ENCODE peak calls at places on chromosomes 13 and 19, in nine cellular contexts. C is B cell; B is CD4-positive, alpha-beta T cell; E is neural crest cell; S is DND-41; O is astrocyte of the spinal cord; K is fibroblast of the aortic adventitia; R is brain microvascular endothelial cell; F is fibroblast of lung. P is an unnamed sample.

GRCh38 chr13:113553541-113554332 is 30.8 kb upstream of the TFDP1 start:
- DNase-seq in C (no peak), B (no peak), E (no peak), S (no peak), O (no peak), K (no peak), R (no peak), F (no peak), P (no peak)

GRCh38 chr13:94480672-94481145 is 1.2 kb upstream of the DCT start:
- DNase-seq in C (no peak), B (no peak), E (no peak), S (peak), O (peak), K (peak), R (no peak), F (peak), P (no peak)

GRCh38 chr13:66922444-66922843 is 307.7 kb downstream of the PCDH9 start:
- DNase-seq in C (no peak), B (no peak), E (no peak), S (no peak), O (no peak), K (no peak), R (no peak), F (no peak), P (no peak)

GRCh38 chr13:78593652-78594494 is 9.5 kb downstream of the POU4F1 start:
- DNase-seq in C (no peak), B (no peak), E (no peak), S (no peak), O (no peak), K (no peak), R (no peak), F (no peak), P (no peak)

GRCh38 chr13:100542546-100543156 is 45.9 kb downstream of the GGACT start:
- DNase-seq in C (no peak), B (no peak), E (no peak), S (no peak), O (peak), K (peak), R (peak), F (peak), P (no peak)

GRCh38 chr19:2334426-2334825 is 5.9 kb downstream of the SPPL2B start:
- DNase-seq in C (no peak), B (no peak), E (no peak), S (no peak), O (no peak), K (no peak), R (no peak), F (no peak), P (no peak)

GRCh38 chr19:31256601-31256990 is 92.6 kb downstream of the TSHZ3 start:
- DNase-seq in C (no peak), B (no peak), E (no peak), S (no peak), O (no peak), K (no peak), R (no peak), F (no peak), P (no peak)

GRCh38 chr13:94254737-94255136 is 224.7 kb downstream of the DCT start:
- DNase-seq in C (no peak), B (no peak), E (no peak), S (no peak), O (no peak), K (peak), R (no peak), F (no peak), P (no peak)

GRCh38 chr19:55319786-55320185 is 5.4 kb downstream of the TMEM150B start:
- DNase-seq in C (no peak), B (no peak), E (peak), S (no peak), O (peak), K (peak), R (peak), F (peak), P (no peak)

GRCh38 chr19:32041681-32042292 is 303.6 kb upstream of the ZNF507 start:
- DNase-seq in C (no peak), B (no peak), E (peak), S (peak), O (peak), K (peak), R (peak), F (peak), P (no peak)

GRCh38 chr19:4759388-4760284 is 31.9 kb upstream of the FEM1A start:
- DNase-seq in C (peak), B (peak), E (peak), S (no peak), O (peak), K (peak), R (peak), F (peak), P (peak)

GRCh38 chr13:110646442-110647364 is 31.4 kb downstream of the NAXD start:
- DNase-seq in C (no peak), B (no peak), E (no peak), S (no peak), O (no peak), K (no peak), R (no peak), F (no peak), P (no peak)

GRCh38 chr19:13208964-13209796 is 59.0 kb downstream of the IER2 start:
- DNase-seq in C (no peak), B (no peak), E (no peak), S (no peak), O (no peak), K (no peak), R (no peak), F (no peak), P (no peak)

GRCh38 chr19:58581227-58582141 is 8.3 kb upstream of the MZF1 start:
- DNase-seq in C (peak), B (peak), E (peak), S (peak), O (peak), K (peak), R (peak), F (peak), P (peak)

GRCh38 chr19:4952945-4953344 is 16.0 kb upstream of the KDM4B start:
- DNase-seq in C (no peak), B (no peak), E (no peak), S (no peak), O (no peak), K (no peak), R (no peak), F (no peak), P (no peak)

GRCh38 chr19:13557756-13558398 is 51.6 kb upstream of the CACNA1A start:
- DNase-seq in C (no peak), B (no peak), E (no peak), S (no peak), O (no peak), K (no peak), R (no peak), F (no peak), P (no peak)

GRCh38 chr19:38736036-38736412 is 8.2 kb downstream of the CAPN12 start:
- DNase-seq in C (peak), B (peak), E (no peak), S (no peak), O (no peak), K (no peak), R (no peak), F (peak), P (peak)

GRCh38 chr19:4326837-4327251 is 11.8 kb downstream of the STAP2 start:
- DNase-seq in C (no peak), B (no peak), E (no peak), S (no peak), O (no peak), K (no peak), R (no peak), F (no peak), P (no peak)

GRCh38 chr13:40446365-40446764 is 220.1 kb downstream of the FOXO1 start:
- DNase-seq in C (no peak), B (no peak), E (no peak), S (no peak), O (peak), K (peak), R (no peak), F (peak), P (no peak)

GRCh38 chr19:17883627-17884413 is 12.1 kb downstream of the SLC5A5 start:
- DNase-seq in C (no peak), B (no peak), E (no peak), S (no peak), O (no peak), K (no peak), R (no peak), F (no peak), P (no peak)

GRCh38 chr13:44278164-44278563 is 95.5 kb upstream of the SERP2 start:
- DNase-seq in C (no peak), B (no peak), E (no peak), S (peak), O (no peak), K (no peak), R (no peak), F (no peak), P (peak)

GRCh38 chr13:26257049-26257448 is 3.1 kb downstream of the CDK8 start:
- DNase-seq in C (no peak), B (no peak), E (no peak), S (no peak), O (no peak), K (no peak), R (no peak), F (no peak), P (no peak)

GRCh38 chr19:8306235-8307054 is 1.7 kb downstream of the CD320 start:
- DNase-seq in C (no peak), B (no peak), E (peak), S (peak), O (no peak), K (no peak), R (no peak), F (no peak), P (no peak)

GRCh38 chr13:74134777-74135305 is 637 bp upstream of the KLF12 start:
- DNase-seq in C (peak), B (peak), E (peak), S (peak), O (no peak), K (no peak), R (peak), F (no peak), P (peak)

GRCh38 chr19:16085115-16085514 is 8.8 kb downstream of the TPM4 start:
- DNase-seq in C (no peak), B (no peak), E (no peak), S (no peak), O (no peak), K (no peak), R (no peak), F (no peak), P (no peak)

GRCh38 chr13:99982741-99983400 is 1.3 kb downstream of the ZIC2 start:
- DNase-seq in C (no peak), B (no peak), E (no peak), S (no peak), O (no peak), K (no peak), R (no peak), F (no peak), P (no peak)

GRCh38 chr13:50393641-50394040 is 378.4 kb downstream of the KCNRG start:
- DNase-seq in C (no peak), B (no peak), E (peak), S (no peak), O (peak), K (no peak), R (peak), F (peak), P (no peak)

GRCh38 chr19:40739871-40740703 is 10.2 kb downstream of the ACTMAP start:
- DNase-seq in C (no peak), B (no peak), E (no peak), S (no peak), O (no peak), K (no peak), R (no peak), F (no peak), P (no peak)

GRCh38 chr13:53545340-53545941 is 516.8 kb downstream of the OLFM4 start:
- DNase-seq in C (no peak), B (no peak), E (no peak), S (no peak), O (no peak), K (no peak), R (no peak), F (no peak), P (no peak)

GRCh38 chr19:10747674-10748073 is 29.8 kb downstream of the DNM2 start:
- DNase-seq in C (no peak), B (no peak), E (no peak), S (no peak), O (no peak), K (no peak), R (no peak), F (no peak), P (no peak)

GRCh38 chr13:22107549-22107948 is 436.7 kb downstream of the FGF9 start:
- DNase-seq in C (no peak), B (no peak), E (no peak), S (no peak), O (peak), K (no peak), R (no peak), F (no peak), P (no peak)

GRCh38 chr19:1469200-1469935 is 9.6 kb downstream of the C19orf25 start:
- DNase-seq in C (no peak), B (no peak), E (no peak), S (no peak), O (no peak), K (no peak), R (no peak), F (no peak), P (no peak)

GRCh38 chr19:46992699-46993535 is 26.7 kb upstream of the NPAS1 start:
- DNase-seq in C (no peak), B (no peak), E (no peak), S (no peak), O (no peak), K (no peak), R (no peak), F (no peak), P (no peak)

GRCh38 chr13:32650705-32651311 is 64.6 kb downstream of the PDS5B start:
- DNase-seq in C (peak), B (peak), E (peak), S (peak), O (peak), K (peak), R (peak), F (peak), P (peak)

GRCh38 chr19:3743486-3743885 is 18.0 kb downstream of the APBA3 start:
- DNase-seq in C (no peak), B (no peak), E (no peak), S (no peak), O (no peak), K (no peak), R (peak), F (no peak), P (no peak)

GRCh38 chr13:19173752-19174151 is 7.9 kb downstream of the TUBA3C start:
- DNase-seq in C (no peak), B (no peak), E (no peak), S (no peak), O (no peak), K (no peak), R (no peak), F (no peak), P (no peak)

DNA sequence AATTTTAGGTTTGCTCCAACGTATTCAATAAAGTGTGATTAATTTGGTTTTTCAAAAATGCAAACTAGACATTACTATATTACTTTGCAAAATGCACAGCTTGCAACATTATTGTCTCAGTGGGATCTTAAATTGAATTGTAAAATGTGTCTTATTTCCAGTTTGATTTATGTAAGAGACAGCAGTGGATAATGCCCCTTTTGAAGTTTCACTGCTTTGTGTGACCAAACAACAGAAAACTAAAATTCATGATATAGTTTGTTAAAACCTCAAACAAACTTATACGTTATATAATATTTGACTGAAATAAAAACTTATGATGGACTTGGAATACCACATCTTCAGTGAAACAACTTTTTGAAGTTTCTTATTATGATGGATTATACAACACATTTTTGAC is 279.8 kb downstream of the DACH1 start:
- DNase-seq in C (no peak), B (no peak), E (no peak), S (no peak), O (no peak), K (no peak), R (no peak), F (no peak), P (no peak)
- TF ChIP-seq CTCF in C (no peak), B (no peak), E (no peak), S (no peak), O (no peak), K (no peak), R (no peak), F (no peak), P (no peak)

DNA sequence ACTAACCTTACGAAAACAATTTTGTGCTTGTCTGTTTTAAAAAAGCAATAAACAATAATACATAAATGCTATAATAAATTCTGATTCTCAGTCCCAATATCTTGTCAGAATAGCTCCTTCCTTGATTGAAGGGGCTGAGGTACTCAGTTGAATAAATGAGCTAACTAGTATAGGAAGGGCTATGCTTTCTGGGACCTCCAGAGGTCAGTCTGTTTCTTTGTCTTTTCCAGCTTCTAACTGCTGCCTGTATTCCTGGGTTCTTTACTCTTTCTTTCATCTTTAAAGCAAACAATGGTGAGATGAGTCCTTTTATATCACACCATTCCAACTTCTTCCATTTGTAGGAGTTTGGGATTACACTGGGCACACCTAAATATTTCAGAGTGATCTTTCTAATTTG is 1297.0 kb upstream of the ATXN8OS start:
- DNase-seq in C (no peak), B (no peak), E (no peak), S (no peak), O (no peak), K (no peak), R (no peak), F (no peak), P (no peak)
- TF ChIP-seq CTCF in C (no peak), B (no peak), E (peak), S (peak), O (peak), K (no peak), R (no peak), F (no peak), P (no peak)

GRCh38 chr13:27666951-27667350 is 45.3 kb downstream of the POLR1D start:
- DNase-seq in C (no peak), B (no peak), E (no peak), S (no peak), O (no peak), K (no peak), R (no peak), F (no peak), P (no peak)

GRCh38 chr13:27663947-27664346 is 42.3 kb downstream of the POLR1D start:
- DNase-seq in C (no peak), B (no peak), E (no peak), S (no peak), O (no peak), K (no peak), R (no peak), F (no peak), P (no peak)

GRCh38 chr13:27662738-27663470 is 41.2 kb downstream of the POLR1D start:
- DNase-seq in C (no peak), B (no peak), E (no peak), S (no peak), O (no peak), K (no peak), R (no peak), F (no peak), P (no peak)

GRCh38 chr13:27665761-27666160 is 44.1 kb downstream of the POLR1D start:
- DNase-seq in C (no peak), B (no peak), E (no peak), S (no peak), O (no peak), K (no peak), R (no peak), F (no peak), P (no peak)

GRCh38 chr13:27665333-27665732 is 43.6 kb downstream of the POLR1D start:
- DNase-seq in C (no peak), B (no peak), E (no peak), S (no peak), O (no peak), K (peak), R (no peak), F (no peak), P (no peak)
- TF ChIP-seq CTCF in C (no peak), B (no peak), E (peak), S (peak), O (no peak), K (peak), R (peak), F (peak), P (no peak)

GRCh38 chr13:35411059-35411744 is 65.3 kb downstream of the MAB21L1 start:
- DNase-seq in C (no peak), B (no peak), E (no peak), S (no peak), O (no peak), K (no peak), R (no peak), F (no peak), P (no peak)
- TF ChIP-seq CTCF in C (no peak), B (no peak), E (no peak), S (no peak), O (no peak), K (no peak), R (no peak), F (no peak), P (no peak)

GRCh38 chr19:35112995-35113693 is 2.5 kb upstream of the FXYD3 start:
- DNase-seq in C (no peak), B (no peak), E (no peak), S (no peak), O (no peak), K (no peak), R (no peak), F (no peak), P (no peak)

GRCh38 chr19:35116085-35116801 is 620 bp downstream of the FXYD3 start:
- DNase-seq in C (no peak), B (no peak), E (no peak), S (no peak), O (no peak), K (no peak), R (no peak), F (no peak), P (no peak)

GRCh38 chr19:35117017-35117570 is 1.5 kb downstream of the FXYD3 start:
- DNase-seq in C (no peak), B (no peak), E (no peak), S (no peak), O (no peak), K (no peak), R (no peak), F (no peak), P (no peak)

GRCh38 chr19:35115538-35115951 is at the start of gene FXYD3:
- DNase-seq in C (no peak), B (no peak), E (no peak), S (no peak), O (no peak), K (no peak), R (no peak), F (no peak), P (no peak)

DNA sequence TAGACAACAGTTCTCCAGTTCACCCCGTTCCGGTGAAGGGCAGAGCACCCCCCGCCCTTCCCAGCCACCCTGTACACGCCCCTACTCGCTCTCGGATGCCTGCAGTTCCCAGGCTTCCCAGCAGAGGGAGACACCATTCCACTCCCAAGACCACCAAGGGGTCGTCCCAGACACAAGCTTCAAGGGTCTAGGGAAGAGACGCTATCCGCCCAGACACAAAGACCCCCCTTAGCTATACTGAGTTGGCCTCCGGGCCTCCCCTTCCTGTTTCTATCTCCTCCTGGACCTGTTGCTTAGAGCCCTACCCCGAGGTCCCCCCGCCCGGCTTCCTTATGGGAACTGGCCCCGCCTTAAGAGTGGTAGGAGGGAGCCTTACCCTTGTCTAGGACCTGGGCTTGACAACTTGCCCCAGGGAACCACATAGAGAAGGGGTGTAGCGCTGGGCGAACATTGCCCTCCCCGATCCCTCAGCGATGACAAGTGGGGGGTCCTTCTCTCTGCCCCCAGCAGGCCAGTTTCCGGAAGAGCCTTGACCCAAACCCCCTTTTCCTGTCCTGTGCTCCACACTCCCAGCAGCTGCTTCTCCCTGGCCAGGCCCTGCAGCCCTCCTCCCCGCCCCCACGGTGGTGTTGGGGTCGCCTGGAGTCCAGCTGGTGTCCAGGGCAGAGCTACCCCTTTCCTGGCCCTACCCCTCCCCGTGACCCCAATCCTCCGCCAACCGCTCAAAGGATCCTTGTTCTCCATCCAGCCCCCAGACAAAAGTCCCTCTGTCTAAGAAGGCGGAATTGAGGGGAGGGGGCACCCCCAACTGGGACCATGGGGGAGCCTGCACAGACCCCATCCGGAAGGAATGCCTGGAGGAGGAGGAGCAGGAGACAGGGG is 726 bp upstream of the FXYD3 start:
- DNase-seq in C (peak), B (peak), E (peak), S (peak), O (peak), K (peak), R (peak), F (peak), P (peak)
- TF ChIP-seq CTCF in C (peak), B (peak), E (peak), S (peak), O (peak), K (peak), R (peak), F (peak), P (peak)